ENCODE peak calls at places on chromosomes 12 and 14, in seven cellular contexts. R is body of pancreas, V is MM.1S, O is tibial nerve, G is stomach, U is astrocyte, Q is PC-9. H is an unnamed sample.

GRCh38 chr12:57983858-57984505 is 42.6 kb downstream of the ATP23 start:
- DNase-seq in G (no peak), Q (no peak), R (no peak), O (no peak), V (no peak), U (no peak), H (no peak)

GRCh38 chr12:54749191-54749818 is 101.1 kb upstream of the DCD start:
- DNase-seq in R (peak; percentile 14), V (peak; percentile 76), O (peak; percentile 17), Q (no peak), U (peak; percentile 12), G (no peak), H (peak; percentile 44)

GRCh38 chr14:100256339-100256895 is 17.5 kb downstream of the YY1 start:
- DNase-seq in G (no peak), U (no peak), V (peak; percentile 14), R (no peak), Q (no peak), O (no peak), H (no peak)

GRCh38 chr12:122961551-122962329 is 4.5 kb downstream of the ABCB9 start:
- DNase-seq in G (peak; percentile 85), U (peak; percentile 57), Q (peak; percentile 76), O (no peak), R (peak; percentile 73), V (no peak), H (no peak)

GRCh38 chr12:97194551-97194950 is 268.1 kb upstream of the RMST start:
- DNase-seq in V (no peak), G (no peak), Q (no peak), R (no peak), O (no peak), U (peak; percentile 19), H (no peak)

GRCh38 chr12:114812858-114813761 is 129.1 kb upstream of the TBX3 start:
- DNase-seq in G (no peak), O (no peak), U (peak; percentile 32), V (no peak), Q (peak; percentile 46), R (no peak), H (peak; percentile 21)

GRCh38 chr12:92068441-92068840 is 77.2 kb downstream of the BTG1 start:
- DNase-seq in O (no peak), Q (no peak), G (no peak), U (no peak), R (no peak), V (no peak), H (no peak)

GRCh38 chr12:57380300-57380699 is 50.5 kb downstream of the R3HDM2 start:
- DNase-seq in O (no peak), R (no peak), U (no peak), V (peak; percentile 31), Q (no peak), G (no peak), H (no peak)

GRCh38 chr12:145369-145960 is 68.5 kb downstream of the SLC6A12 start:
- DNase-seq in G (no peak), O (no peak), R (no peak), Q (no peak), U (no peak), V (no peak), H (no peak)

GRCh38 chr12:28068467-28068866 is 95.9 kb upstream of the PTHLH start:
- DNase-seq in R (no peak), U (no peak), V (no peak), Q (no peak), O (no peak), G (no peak), H (no peak)

GRCh38 chr14:93903342-93904184 is 23.6 kb upstream of the FAM181A start:
- DNase-seq in U (no peak), R (no peak), V (no peak), O (no peak), Q (no peak), G (peak; percentile 40), H (peak; percentile 16)

GRCh38 chr14:95274283-95274682 is 45.4 kb downstream of the CLMN start:
- DNase-seq in O (no peak), R (no peak), G (no peak), V (no peak), U (no peak), Q (no peak), H (no peak)

GRCh38 chr12:94099191-94099983 is 49.0 kb upstream of the PLXNC1 start:
- DNase-seq in U (peak; percentile 91), G (no peak), V (no peak), Q (no peak), R (no peak), O (no peak), H (no peak)

GRCh38 chr14:35052637-35053036 is 6.6 kb downstream of the FAM177A1 start:
- DNase-seq in G (no peak), V (no peak), O (no peak), Q (no peak), R (no peak), U (no peak), H (no peak)

GRCh38 chr12:12909228-12909994 is 18.0 kb downstream of the GPRC5A start:
- DNase-seq in O (no peak), Q (peak; percentile 30), V (no peak), G (no peak), R (no peak), U (no peak), H (no peak)

GRCh38 chr14:96273629-96274028 is 17.6 kb downstream of the BDKRB1 start:
- DNase-seq in V (no peak), R (no peak), G (no peak), U (no peak), Q (no peak), O (no peak), H (no peak)

GRCh38 chr12:100738086-100738485 is 56.5 kb upstream of the ANO4 start:
- DNase-seq in Q (no peak), G (no peak), U (no peak), O (no peak), V (no peak), R (no peak), H (no peak)

GRCh38 chr12:100737168-100737567 is 57.4 kb upstream of the ANO4 start:
- DNase-seq in O (no peak), G (no peak), Q (no peak), V (no peak), R (no peak), U (no peak), H (no peak)

GRCh38 chr12:100733817-100734593 is 60.6 kb upstream of the ANO4 start:
- DNase-seq in R (no peak), V (no peak), Q (no peak), G (no peak), U (no peak), O (no peak), H (peak; percentile 12)
- TF ChIP-seq CTCF in R (peak; percentile 55), V (peak; percentile 36), Q (peak; percentile 62), G (no peak), U (peak; percentile 69), O (peak; percentile 61), H (peak; percentile 58)

GRCh38 chr12:120844768-120845449 is 59.2 kb downstream of the SPPL3 start:
- DNase-seq in R (no peak), Q (no peak), V (no peak), O (no peak), U (no peak), G (no peak), H (no peak)
- H3K4me1 ChIP-seq in R (peaks cover 52% of the 10 kb centered on the region), Q (peaks cover 6% of the 10 kb centered on the region), V (peaks cover 48% of the 10 kb centered on the region), O (no peaks in the 10 kb centered on the region), U (peaks cover 5% of the 10 kb centered on the region), G (peaks cover 85% of the 10 kb centered on the region), H (peaks cover 3% of the 10 kb centered on the region)

DNA sequence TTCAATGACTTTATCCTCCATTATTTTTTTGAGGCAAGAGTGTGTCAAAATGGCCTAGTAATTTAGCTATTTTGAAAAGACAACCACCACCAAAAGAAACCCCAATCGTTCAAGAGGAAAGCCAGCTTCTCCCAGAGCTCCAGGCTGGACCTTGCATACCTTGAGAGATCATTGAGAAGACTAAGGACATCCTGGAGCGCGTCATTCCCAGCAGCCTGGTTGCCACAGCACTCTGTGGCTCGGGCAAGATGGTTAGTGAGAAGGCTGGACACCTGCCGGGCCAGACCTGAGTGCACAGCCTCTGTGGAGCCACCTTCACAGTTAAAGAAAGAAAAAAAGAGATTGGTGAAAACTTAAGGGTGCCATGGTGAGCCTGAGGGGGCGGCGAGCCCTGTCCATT is 111.4 kb downstream of the TRAFD1 start:
- DNase-seq in V (no peak), R (no peak), G (no peak), O (no peak), Q (no peak), U (no peak), H (no peak)
- TF ChIP-seq CTCF in V (no peak), R (no peak), G (no peak), O (no peak), Q (no peak), U (no peak), H (no peak)

GRCh38 chr14:58882577-58883018 is 244.8 kb downstream of the DACT1 start:
- DNase-seq in O (peak; percentile 35), G (no peak), Q (no peak), V (no peak), R (no peak), U (peak; percentile 80), H (no peak)
- H3K4me1 ChIP-seq in O (no peaks in the 10 kb centered on the region), G (no peaks in the 10 kb centered on the region), Q (no peaks in the 10 kb centered on the region), V (no peaks in the 10 kb centered on the region), R (no peaks in the 10 kb centered on the region), U (peaks cover under 1% of the 10 kb centered on the region), H (no peaks in the 10 kb centered on the region)